ENCODE peak calls at places on chromosome 21, in ten cellular contexts. D is foreskin fibroblast, Y is transverse colon, A is fibroblast of lung, K is WERI-Rb-1, W is mammary epithelial cell, Z is IMR-90, F is heart left ventricle, V is A549, B is ovary. H is an unnamed sample.

GRCh38 chr21:33963848-33964555 is 48.4 kb upstream of the ATP5PO start:
- DNase-seq in F (no peak), B (no peak), K (no peak), V (no peak), A (no peak), Y (no peak), W (no peak), Z (no peak), D (no peak), H (no peak)

GRCh38 chr21:43361127-43361492 is 65.8 kb downstream of the SIK1 start:
- DNase-seq in Y (peak), W (peak), Z (peak), F (no peak), A (peak), V (no peak), K (peak), D (peak), B (no peak), H (no peak)

GRCh38 chr21:25836396-25836795 is 101.6 kb downstream of the GABPA start:
- DNase-seq in B (no peak), D (peak), K (no peak), Z (no peak), W (peak), Y (no peak), V (no peak), F (no peak), A (peak), H (no peak)

GRCh38 chr21:35195232-35195631 is 146.1 kb upstream of the RUNX1 start:
- DNase-seq in K (no peak), Y (no peak), A (no peak), D (peak), W (peak), Z (no peak), V (peak), F (no peak), B (no peak), H (no peak)

GRCh38 chr21:14737922-14738321 is 191.8 kb upstream of the SAMSN1 start:
- DNase-seq in Z (peak), V (peak), K (peak), D (no peak), W (peak), B (no peak), Y (peak), F (no peak), A (peak), H (no peak)

GRCh38 chr21:36609654-36610053 is 89.3 kb upstream of the SIM2 start:
- DNase-seq in K (no peak), B (no peak), Y (no peak), F (no peak), D (no peak), Z (no peak), V (no peak), W (no peak), A (no peak), H (no peak)

GRCh38 chr21:40454057-40454456 is 392.9 kb downstream of the DSCAM start:
- DNase-seq in B (no peak), W (no peak), K (no peak), D (no peak), A (no peak), F (no peak), V (no peak), Y (no peak), Z (no peak), H (no peak)

GRCh38 chr21:29372063-29372802 is 73.5 kb downstream of the BACH1 start:
- DNase-seq in B (peak), K (peak), D (peak), W (peak), Y (peak), Z (peak), A (peak), F (no peak), V (peak), H (peak)

GRCh38 chr21:31161157-31161556 is 122.9 kb upstream of the KRTAP19-8 start:
- DNase-seq in F (no peak), Z (peak), K (no peak), B (no peak), D (peak), A (peak), Y (no peak), V (no peak), W (peak), H (peak)

GRCh38 chr21:25709684-25710265 is 24.9 kb downstream of the ATP5PF start:
- DNase-seq in Z (no peak), B (no peak), F (no peak), W (no peak), D (peak), Y (no peak), A (no peak), V (no peak), K (no peak), H (no peak)

GRCh38 chr21:26849428-26850115 is 4.4 kb upstream of the ADAMTS1 start:
- DNase-seq in A (peak), K (no peak), F (no peak), V (peak), Z (peak), Y (no peak), W (peak), B (no peak), D (peak), H (no peak)

GRCh38 chr21:34889287-34889536 is 159.9 kb downstream of the RUNX1 start:
- DNase-seq in W (peak), F (peak), Z (peak), Y (peak), D (peak), K (no peak), V (peak), B (peak), A (peak), H (no peak)

GRCh38 chr21:43590220-43590619 is 69.1 kb downstream of the HSF2BP start:
- DNase-seq in Y (no peak), V (peak), F (no peak), D (peak), A (no peak), K (no peak), Z (no peak), B (no peak), W (peak), H (no peak)

GRCh38 chr21:35208117-35208516 is 159.0 kb upstream of the RUNX1 start:
- DNase-seq in F (no peak), B (no peak), D (no peak), K (no peak), W (no peak), Y (no peak), Z (no peak), A (no peak), V (no peak), H (no peak)

GRCh38 chr21:36555199-36555598 is 75.3 kb upstream of the CLDN14 start:
- DNase-seq in W (no peak), D (no peak), Y (no peak), Z (no peak), K (no peak), A (no peak), V (no peak), B (peak), F (no peak), H (no peak)

GRCh38 chr21:35048706-35049617 is at the start of gene RUNX1:
- DNase-seq in W (peak), D (peak), V (no peak), Y (peak), Z (peak), K (no peak), B (no peak), F (peak), A (peak), H (no peak)

GRCh38 chr21:35084869-35085268 is 35.8 kb upstream of the RUNX1 start:
- DNase-seq in B (no peak), Y (no peak), F (no peak), D (peak), V (peak), Z (peak), A (peak), K (no peak), W (peak), H (peak)

GRCh38 chr21:31151682-31152081 is 113.4 kb upstream of the KRTAP19-8 start:
- DNase-seq in F (no peak), Y (no peak), B (no peak), K (no peak), Z (no peak), V (no peak), D (no peak), W (no peak), A (no peak), H (no peak)

GRCh38 chr21:32336711-32337110 is 38.1 kb downstream of the MRAP start:
- DNase-seq in W (peak), Z (peak), V (no peak), Y (no peak), F (no peak), D (peak), A (no peak), K (no peak), B (no peak), H (no peak)

GRCh38 chr21:24852610-24853195 is 754.6 kb downstream of the MRPL39 start:
- DNase-seq in A (no peak), B (no peak), F (no peak), Z (no peak), V (no peak), Y (no peak), D (no peak), K (no peak), W (no peak), H (no peak)

GRCh38 chr21:29190920-29191319 is 60.5 kb downstream of the MAP3K7CL start:
- DNase-seq in D (peak), A (peak), W (peak), V (peak), F (no peak), B (no peak), K (no peak), Z (peak), Y (no peak), H (no peak)

GRCh38 chr21:32340863-32341848 is 42.5 kb downstream of the MRAP start:
- DNase-seq in K (no peak), A (no peak), B (no peak), W (no peak), Z (no peak), F (no peak), Y (no peak), D (no peak), V (no peak), H (no peak)

GRCh38 chr21:37915941-37916794 is at the start of gene KCNJ6:
- DNase-seq in B (no peak), D (peak), K (peak), F (peak), Z (peak), V (peak), Y (no peak), W (peak), A (peak), H (no peak)

GRCh38 chr21:20875741-20876140 is 122.5 kb upstream of the NCAM2 start:
- DNase-seq in B (no peak), Z (no peak), A (no peak), Y (no peak), W (no peak), D (no peak), V (no peak), K (no peak), F (no peak), H (no peak)

GRCh38 chr21:30234643-30235042 is 18.7 kb upstream of the CLDN8 start:
- DNase-seq in F (no peak), B (no peak), D (peak), A (peak), Z (no peak), Y (no peak), K (no peak), V (no peak), W (peak), H (no peak)

GRCh38 chr21:37032877-37033471 is 26.5 kb downstream of the RIPPLY3 start:
- DNase-seq in Z (peak), D (peak), Y (no peak), K (no peak), B (no peak), A (peak), V (peak), W (peak), F (no peak), H (no peak)

GRCh38 chr21:44920694-44921604 is at the start of gene ITGB2:
- DNase-seq in B (no peak), W (no peak), F (peak), Z (no peak), V (no peak), A (no peak), K (no peak), D (no peak), Y (peak), H (no peak)
- H3K4me3 ChIP-seq in B (no peak), W (no peak), F (peak), Z (no peak), V (no peak), A (no peak), K (no peak), D (no peak), Y (no peak), H (no peak)

GRCh38 chr21:39073717-39074116 is 109.5 kb downstream of the PSMG1 start:
- DNase-seq in Y (no peak), F (no peak), K (no peak), V (no peak), B (no peak), D (no peak), Z (no peak), A (no peak), W (no peak), H (no peak)
- TF ChIP-seq CTCF in Y (no peak), F (no peak), K (no peak), V (no peak), B (no peak), D (no peak), Z (no peak), A (no peak), W (no peak), H (no peak)

GRCh38 chr21:16194851-16195251 is 465.1 kb downstream of the USP25 start:
- DNase-seq in F (no peak), Y (no peak), K (no peak), B (no peak), V (peak), D (peak), A (peak), Z (peak), W (peak), H (no peak)

GRCh38 chr21:16193758-16194606 is 464.2 kb downstream of the USP25 start:
- DNase-seq in K (peak), D (peak), A (peak), V (peak), Y (peak), B (peak), W (peak), Z (peak), F (peak), H (peak)

GRCh38 chr21:16196521-16197208 is 466.9 kb downstream of the USP25 start:
- DNase-seq in A (peak), V (no peak), W (peak), Y (no peak), D (peak), B (no peak), F (no peak), K (no peak), Z (no peak), H (no peak)

GRCh38 chr21:16195476-16195875 is 465.7 kb downstream of the USP25 start:
- DNase-seq in D (peak), K (no peak), Z (peak), A (peak), V (peak), F (no peak), Y (no peak), B (no peak), W (peak), H (no peak)

DNA sequence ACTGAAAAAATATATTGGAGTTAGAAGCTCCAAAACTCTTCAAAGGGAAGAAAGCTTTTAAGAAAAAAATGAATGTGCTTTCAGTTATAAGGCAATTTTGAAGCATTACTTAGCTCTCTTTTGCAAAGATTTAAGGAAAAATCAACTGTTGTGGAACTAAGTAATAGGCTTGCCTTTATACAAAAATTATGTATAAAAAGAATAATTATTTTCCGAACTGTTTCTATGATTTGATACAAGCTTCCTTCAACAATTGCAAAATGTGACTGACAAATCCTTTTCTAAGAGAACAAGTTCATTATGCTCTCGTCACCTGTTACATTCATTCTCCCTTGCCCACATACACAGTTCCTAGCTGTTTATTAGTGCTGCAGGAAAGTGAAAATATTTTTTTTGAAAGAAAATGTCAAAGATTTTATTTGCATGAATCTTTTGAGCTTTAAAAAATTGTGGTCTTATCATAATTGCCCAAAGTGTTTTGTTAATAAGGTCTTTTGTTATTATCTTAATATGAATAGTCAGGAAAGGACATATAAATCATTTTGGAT is 466.2 kb downstream of the USP25 start:
- DNase-seq in Z (no peak), V (no peak), F (no peak), A (peak), B (no peak), K (no peak), D (peak), W (peak), Y (no peak), H (no peak)
- H3K4me3 ChIP-seq in Z (no peak), V (peak), F (peak), A (peak), B (peak), K (no peak), D (peak), W (peak), Y (no peak), H (peak)

DNA sequence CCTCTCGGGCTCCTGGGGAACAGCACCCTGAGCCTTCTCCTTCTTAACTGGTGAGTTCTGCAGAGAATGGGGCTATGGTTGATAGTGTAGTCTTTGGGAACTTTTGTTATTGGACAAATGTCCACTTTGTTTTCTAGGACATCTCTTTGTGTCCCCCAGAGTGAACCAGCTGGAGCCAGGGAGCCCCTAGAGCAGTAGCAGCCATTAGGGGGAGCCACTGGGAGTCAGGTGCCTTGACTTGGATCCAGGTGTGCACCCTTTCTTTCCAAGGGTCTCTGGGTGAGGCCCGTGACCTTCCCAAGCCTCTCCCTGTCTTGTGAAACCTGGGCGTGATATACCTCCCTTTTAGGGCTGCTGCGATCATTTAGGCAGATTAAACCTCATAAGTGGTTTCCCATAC is 36.9 kb downstream of the ABCG1 start:
- DNase-seq in Z (no peak), Y (no peak), A (no peak), K (no peak), F (peak), V (no peak), B (no peak), D (no peak), W (no peak), H (no peak)
- TF ChIP-seq CTCF in Z (no peak), Y (no peak), A (no peak), K (peak), F (peak), V (no peak), B (no peak), D (no peak), W (no peak), H (peak)

DNA sequence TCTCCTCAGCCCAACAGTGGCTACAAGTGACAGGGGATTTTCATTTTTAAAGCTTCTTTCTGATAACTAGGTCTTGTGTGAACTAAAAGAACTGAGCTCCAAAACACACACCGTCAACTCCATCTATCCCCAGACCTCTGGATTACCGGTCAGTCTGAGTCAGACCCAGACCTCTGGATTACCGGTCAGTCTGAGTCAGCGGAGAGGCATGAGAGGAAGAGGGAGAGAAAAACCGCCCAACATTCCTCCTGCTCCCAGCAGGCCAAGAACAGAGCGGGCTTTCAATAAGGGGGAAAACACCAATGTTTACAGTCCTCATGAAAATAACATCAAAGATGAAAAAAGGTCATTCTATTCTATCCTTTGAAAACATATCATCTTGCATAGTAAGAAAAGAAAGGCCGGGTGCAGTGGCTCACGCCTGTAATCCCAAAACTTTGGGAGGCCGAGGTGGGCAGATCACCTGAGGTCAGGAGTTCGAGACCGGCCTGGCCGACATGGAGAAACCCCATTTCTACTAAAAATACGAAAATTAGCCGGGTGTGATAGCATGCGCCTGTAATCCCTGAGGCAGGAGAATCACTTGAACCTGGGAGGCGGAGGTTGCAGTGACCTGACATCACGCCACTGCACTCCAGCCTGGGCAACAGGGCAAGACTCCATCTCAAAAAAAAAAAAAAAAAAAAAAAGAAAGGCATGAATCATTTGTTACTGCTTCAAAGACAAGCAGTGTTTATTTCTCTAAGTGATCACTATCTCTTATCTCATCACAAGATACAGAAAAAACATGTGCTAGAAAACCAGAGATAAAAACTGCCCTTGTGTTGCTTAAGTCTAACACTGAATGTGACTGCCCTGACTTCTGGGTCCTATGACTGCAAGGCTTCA is 3.4 kb downstream of the PTTG1IP start:
- DNase-seq in Z (peak), Y (peak), A (peak), K (no peak), D (peak), B (peak), F (peak), V (peak), W (peak), H (peak)
- H3K4me3 ChIP-seq in Z (peak), Y (no peak), A (peak), K (no peak), D (peak), B (no peak), F (peak), V (peak), W (no peak), H (peak)

DNA sequence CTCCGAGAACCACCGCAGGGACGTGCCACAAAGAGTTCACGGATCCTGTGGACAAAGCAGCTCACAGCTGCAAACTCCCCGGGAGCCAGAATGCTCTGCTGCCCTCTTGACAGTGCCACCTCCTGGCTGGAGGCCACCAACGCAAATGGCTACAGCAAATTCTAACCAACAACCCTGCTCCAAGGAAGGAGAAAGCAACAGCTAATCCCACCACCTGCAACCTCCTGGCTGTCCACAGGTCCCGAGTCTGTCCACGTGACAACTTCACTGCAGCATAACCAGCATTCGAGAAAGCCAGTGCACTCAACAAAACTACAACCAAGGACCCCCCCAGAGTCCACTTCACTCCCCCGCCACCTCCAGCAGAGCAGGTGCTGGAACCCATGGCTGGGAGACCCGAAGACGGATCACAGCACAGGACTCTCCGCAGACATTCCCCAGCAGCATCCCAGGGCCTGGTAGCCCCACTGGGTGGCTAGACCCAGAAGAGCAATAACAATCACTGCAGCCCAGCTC is 17.3 kb downstream of the POFUT2 start:
- DNase-seq in K (peak), W (no peak), A (no peak), F (peak), Y (peak), Z (no peak), B (peak), V (peak), D (peak), H (no peak)
- TF ChIP-seq CTCF in K (peak), W (peak), A (peak), F (no peak), Y (no peak), Z (peak), B (no peak), V (no peak), D (peak), H (peak)

H was measured in retinal pigment epithelial cell.